ENCODE peak calls at places on chromosomes 3 and 15, in seven cellular contexts. B is A549, G is body of pancreas, Y is K562, F is neuronal stem cell, M is cardiac muscle cell, P is thoracic aorta. L is an unnamed sample. For H3K9me3, the result is how much of the 10 kb centered on the place peaks cover.

GRCh38 chr15:100001405-100001804 is 268.2 kb upstream of the LYSMD4 start:
- DNase-seq in G (no peak), Y (no peak), P (no peak), F (no peak), B (no peak), M (no peak), L (no peak)

GRCh38 chr15:41915203-41915994 is 21.5 kb upstream of the SPTBN5 start:
- DNase-seq in Y (no peak), F (no peak), M (no peak), G (no peak), P (no peak), B (no peak), L (no peak)

GRCh38 chr15:70170096-70170699 is 72.5 kb upstream of the TLE3 start:
- DNase-seq in Y (no peak), B (no peak), M (no peak), F (no peak), G (no peak), P (no peak), L (no peak)

GRCh38 chr15:77168616-77169015 is 97.7 kb upstream of the TSPAN3 start:
- DNase-seq in F (no peak), B (no peak), P (no peak), G (no peak), Y (no peak), M (peak), L (no peak)

GRCh38 chr3:88828466-88828865 is 279.0 kb upstream of the EPHA3 start:
- DNase-seq in G (no peak), Y (no peak), F (no peak), M (no peak), P (no peak), B (no peak), L (no peak)

GRCh38 chr3:23263796-23264195 is 60.7 kb downstream of the UBE2E2 start:
- DNase-seq in B (peak), M (peak), F (no peak), Y (no peak), P (no peak), G (no peak), L (no peak)

GRCh38 chr3:174633342-174633741 is 225.8 kb upstream of the NAALADL2 start:
- DNase-seq in F (no peak), G (no peak), M (no peak), Y (no peak), P (no peak), B (no peak), L (no peak)

GRCh38 chr3:12944849-12945248 is 103.5 kb upstream of the RPL32 start:
- DNase-seq in G (no peak), P (no peak), F (no peak), M (no peak), B (no peak), Y (no peak), L (no peak)

GRCh38 chr15:58377193-58377592 is 54.6 kb upstream of the LIPC start:
- DNase-seq in F (no peak), B (no peak), Y (no peak), P (no peak), G (no peak), M (no peak), L (no peak)

GRCh38 chr15:58378241-58379085 is 53.3 kb upstream of the LIPC start:
- DNase-seq in F (no peak), M (no peak), P (no peak), B (no peak), G (no peak), Y (no peak), L (no peak)

GRCh38 chr15:58369261-58369699 is 62.5 kb upstream of the LIPC start:
- DNase-seq in B (no peak), P (no peak), M (peak), G (peak), F (no peak), Y (no peak), L (no peak)

GRCh38 chr15:58369956-58370355 is 61.8 kb upstream of the LIPC start:
- DNase-seq in M (no peak), G (no peak), F (no peak), Y (no peak), B (no peak), P (no peak), L (no peak)

GRCh38 chr15:58374147-58374546 is 57.6 kb upstream of the LIPC start:
- DNase-seq in F (no peak), G (no peak), M (no peak), P (no peak), Y (no peak), B (no peak), L (no peak)
- H3K9me3 ChIP-seq in F (under half), G (under half), M (under half), P (under half), Y (under half), B (under half), L (under half)

DNA sequence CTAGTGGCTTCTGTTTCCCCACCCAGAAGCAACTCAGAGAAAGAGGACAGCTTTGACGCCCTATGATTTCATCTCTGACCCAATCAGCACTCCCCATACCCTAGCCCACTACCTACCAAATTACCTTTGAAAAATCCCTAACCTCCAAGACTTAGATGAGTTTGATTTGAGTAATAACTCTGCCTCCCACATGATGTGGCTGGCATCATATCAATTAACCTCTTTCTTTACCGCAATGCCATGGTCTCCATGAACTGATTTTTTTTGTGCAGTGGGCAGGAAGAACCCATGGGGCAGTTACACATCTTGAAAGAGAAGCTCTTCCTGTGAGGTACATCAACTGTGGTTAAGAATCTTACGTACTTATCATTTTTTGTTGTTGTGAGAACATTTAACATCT is 25.5 kb upstream of the APOD start:
- DNase-seq in F (no peak), Y (no peak), B (no peak), P (no peak), M (no peak), G (no peak), L (no peak)
- H3K9me3 ChIP-seq in F (under half), Y (under half), B (under half), P (under half), M (under half), G (under half), L (under half)

GRCh38 chr15:95590533-95591044 is 739.9 kb upstream of the NR2F2 start:
- DNase-seq in B (no peak), P (no peak), F (no peak), G (no peak), M (peak), Y (no peak), L (no peak)
- H3K9me3 ChIP-seq in B (under half), P (under half), F (under half), G (under half), M (under half), Y (under half), L (under half)

GRCh38 chr3:126197854-126198584 is 17.6 kb upstream of the ALDH1L1 start:
- DNase-seq in F (no peak), Y (peak), G (peak), P (peak), M (peak), B (peak), L (peak)
- H3K9me3 ChIP-seq in F (under half), Y (under half), G (under half), P (under half), M (under half), B (under half), L (under half)

DNA sequence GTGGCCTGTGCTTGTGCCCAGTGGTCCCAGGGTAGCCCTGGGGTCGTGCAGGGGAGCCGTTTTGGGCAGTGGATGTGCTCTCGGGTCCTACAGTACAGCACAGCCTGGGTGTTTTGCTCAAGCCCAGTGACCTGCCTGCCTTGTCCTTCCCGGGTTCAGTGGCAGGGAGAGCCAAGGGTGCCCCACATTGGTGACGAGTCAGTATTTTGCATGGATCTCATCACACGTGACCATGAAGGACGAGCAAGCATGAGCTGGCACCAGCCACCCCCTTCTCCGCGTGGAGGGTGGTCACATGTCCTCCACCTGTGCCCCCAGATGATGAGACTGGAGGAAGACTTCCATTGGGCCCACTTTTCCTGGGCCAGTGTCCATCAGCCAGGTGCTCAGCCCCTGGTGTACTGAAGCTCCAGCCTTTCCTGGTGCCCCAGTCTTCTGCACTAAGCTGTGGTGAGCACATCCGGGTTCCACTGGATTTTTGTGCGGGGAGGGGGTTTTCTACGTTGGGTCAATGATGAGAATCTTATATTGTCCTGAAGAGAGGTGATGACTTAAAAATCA is 197.5 kb downstream of the UBE3A start:
- DNase-seq in Y (no peak), M (no peak), G (no peak), P (no peak), B (no peak), F (no peak), L (no peak)
- H3K9me3 ChIP-seq in Y (under half), M (under half), G (under half), P (under half), B (under half), F (under half), L (under half)

L was measured in gastrocnemius medialis.